ENCODE peak calls at places on chromosomes 2 and 18, in eight cellular contexts. One of them, this sample, is unnamed.

GRCh38 chr2:17539596-17539992 is 902 bp upstream of the VSNL1 start:
- DNase-seq in fibroblast of pulmonary artery: peak; percentile 18
- DNase-seq in hepatocyte: peak; percentile 28
- DNase-seq in fibroblast of lung: peak; percentile 58
- DNase-seq in ovary: no peak
- DNase-seq in AG10803: peak; percentile 24
- DNase-seq in left ventricle myocardium inferior: peak; percentile 20
- DNase-seq in colonic mucosa: peak; percentile 79
- DNase-seq in this sample: peak; percentile 27

GRCh38 chr2:234725528-234726264 is 226.1 kb upstream of the SH3BP4 start:
- DNase-seq in AG10803: peak; percentile 63
- DNase-seq in colonic mucosa: peak; percentile 62
- DNase-seq in fibroblast of pulmonary artery: peak; percentile 19
- DNase-seq in left ventricle myocardium inferior: no peak
- DNase-seq in fibroblast of lung: no peak
- DNase-seq in hepatocyte: no peak
- DNase-seq in ovary: no peak
- DNase-seq in this sample: no peak

GRCh38 chr2:71863338-71863737 is 284.3 kb downstream of the CYP26B1 start:
- DNase-seq in left ventricle myocardium inferior: no peak
- DNase-seq in colonic mucosa: no peak
- DNase-seq in fibroblast of pulmonary artery: no peak
- DNase-seq in ovary: no peak
- DNase-seq in hepatocyte: peak; percentile 23
- DNase-seq in fibroblast of lung: no peak
- DNase-seq in AG10803: no peak
- DNase-seq in this sample: no peak

GRCh38 chr2:190184460-190184859 is 121.9 kb upstream of the MSTN start:
- DNase-seq in colonic mucosa: no peak
- DNase-seq in hepatocyte: no peak
- DNase-seq in AG10803: no peak
- DNase-seq in left ventricle myocardium inferior: no peak
- DNase-seq in ovary: no peak
- DNase-seq in fibroblast of lung: no peak
- DNase-seq in fibroblast of pulmonary artery: no peak
- DNase-seq in this sample: no peak

GRCh38 chr2:148007219-148007900 is 13.2 kb downstream of the ORC4 start:
- DNase-seq in colonic mucosa: no peak
- DNase-seq in hepatocyte: no peak
- DNase-seq in ovary: no peak
- DNase-seq in AG10803: no peak
- DNase-seq in left ventricle myocardium inferior: no peak
- DNase-seq in fibroblast of pulmonary artery: no peak
- DNase-seq in fibroblast of lung: no peak
- DNase-seq in this sample: no peak

GRCh38 chr2:225660262-225661091 is 261.0 kb downstream of the NYAP2 start:
- DNase-seq in left ventricle myocardium inferior: peak; percentile 59
- DNase-seq in ovary: peak; percentile 69
- DNase-seq in AG10803: peak; percentile 64
- DNase-seq in colonic mucosa: peak; percentile 76
- DNase-seq in fibroblast of lung: peak; percentile 71
- DNase-seq in hepatocyte: peak; percentile 85
- DNase-seq in fibroblast of pulmonary artery: peak; percentile 74
- DNase-seq in this sample: peak; percentile 76

GRCh38 chr2:188974184-188974583 is at the start of gene COL3A1:
- DNase-seq in AG10803: peak; percentile 81
- DNase-seq in fibroblast of pulmonary artery: peak; percentile 95
- DNase-seq in hepatocyte: peak; percentile 78
- DNase-seq in left ventricle myocardium inferior: peak; percentile 39
- DNase-seq in ovary: peak; percentile 56
- DNase-seq in colonic mucosa: peak; percentile 37
- DNase-seq in fibroblast of lung: peak; percentile 93
- DNase-seq in this sample: no peak

GRCh38 chr18:23847321-23847986 is 158.2 kb downstream of the LAMA3 start:
- DNase-seq in colonic mucosa: no peak
- DNase-seq in left ventricle myocardium inferior: no peak
- DNase-seq in ovary: no peak
- DNase-seq in AG10803: no peak
- DNase-seq in hepatocyte: no peak
- DNase-seq in fibroblast of lung: no peak
- DNase-seq in fibroblast of pulmonary artery: no peak
- DNase-seq in this sample: no peak

GRCh38 chr2:235685024-235685721 is 191.3 kb downstream of the AGAP1 start:
- DNase-seq in fibroblast of pulmonary artery: peak; percentile 33
- DNase-seq in fibroblast of lung: no peak
- DNase-seq in left ventricle myocardium inferior: no peak
- DNase-seq in ovary: no peak
- DNase-seq in AG10803: peak; percentile 25
- DNase-seq in colonic mucosa: no peak
- DNase-seq in hepatocyte: no peak
- DNase-seq in this sample: no peak

GRCh38 chr18:51054764-51055163 is 24.8 kb downstream of the SMAD4 start:
- DNase-seq in fibroblast of lung: no peak
- DNase-seq in left ventricle myocardium inferior: no peak
- DNase-seq in colonic mucosa: no peak
- DNase-seq in fibroblast of pulmonary artery: no peak
- DNase-seq in AG10803: peak; percentile 64
- DNase-seq in ovary: no peak
- DNase-seq in hepatocyte: no peak
- DNase-seq in this sample: no peak

GRCh38 chr2:26414291-26414690 is 12.6 kb downstream of the DRC1 start:
- DNase-seq in fibroblast of pulmonary artery: no peak
- DNase-seq in left ventricle myocardium inferior: no peak
- DNase-seq in hepatocyte: no peak
- DNase-seq in colonic mucosa: no peak
- DNase-seq in ovary: no peak
- DNase-seq in fibroblast of lung: no peak
- DNase-seq in AG10803: no peak
- DNase-seq in this sample: no peak

GRCh38 chr2:177616731-177617130 is 224.2 kb downstream of the AGPS start:
- DNase-seq in left ventricle myocardium inferior: no peak
- DNase-seq in colonic mucosa: no peak
- DNase-seq in fibroblast of lung: no peak
- DNase-seq in fibroblast of pulmonary artery: no peak
- DNase-seq in ovary: no peak
- DNase-seq in AG10803: no peak
- DNase-seq in hepatocyte: no peak
- DNase-seq in this sample: no peak

GRCh38 chr18:72895548-72895947 is 27.8 kb upstream of the NETO1 start:
- DNase-seq in ovary: no peak
- DNase-seq in hepatocyte: no peak
- DNase-seq in AG10803: no peak
- DNase-seq in fibroblast of pulmonary artery: no peak
- DNase-seq in colonic mucosa: no peak
- DNase-seq in left ventricle myocardium inferior: no peak
- DNase-seq in fibroblast of lung: no peak
- DNase-seq in this sample: no peak

GRCh38 chr2:193382583-193382982 is 1187.8 kb upstream of the TMEFF2 start:
- DNase-seq in hepatocyte: no peak
- DNase-seq in fibroblast of pulmonary artery: no peak
- DNase-seq in colonic mucosa: no peak
- DNase-seq in fibroblast of lung: no peak
- DNase-seq in left ventricle myocardium inferior: no peak
- DNase-seq in AG10803: no peak
- DNase-seq in ovary: no peak
- DNase-seq in this sample: no peak

GRCh38 chr2:151175857-151176256 is 85.8 kb downstream of the RBM43 start:
- DNase-seq in fibroblast of pulmonary artery: no peak
- DNase-seq in colonic mucosa: no peak
- DNase-seq in ovary: no peak
- DNase-seq in AG10803: no peak
- DNase-seq in fibroblast of lung: no peak
- DNase-seq in left ventricle myocardium inferior: no peak
- DNase-seq in hepatocyte: no peak
- DNase-seq in this sample: no peak

GRCh38 chr2:95012881-95013550 is 12.5 kb upstream of the MAL start:
- DNase-seq in colonic mucosa: no peak
- DNase-seq in ovary: no peak
- DNase-seq in left ventricle myocardium inferior: no peak
- DNase-seq in hepatocyte: no peak
- DNase-seq in fibroblast of pulmonary artery: no peak
- DNase-seq in AG10803: peak; percentile 5
- DNase-seq in fibroblast of lung: no peak
- DNase-seq in this sample: no peak

GRCh38 chr2:160353166-160353565 is 140.4 kb downstream of the RBMS1 start:
- DNase-seq in fibroblast of pulmonary artery: no peak
- DNase-seq in fibroblast of lung: no peak
- DNase-seq in left ventricle myocardium inferior: no peak
- DNase-seq in colonic mucosa: no peak
- DNase-seq in hepatocyte: no peak
- DNase-seq in AG10803: no peak
- DNase-seq in ovary: no peak
- DNase-seq in this sample: no peak

GRCh38 chr18:79393626-79394401 is 1.9 kb upstream of the NFATC1 start:
- DNase-seq in hepatocyte: peak; percentile 89
- DNase-seq in AG10803: peak; percentile 88
- DNase-seq in fibroblast of pulmonary artery: peak; percentile 94
- DNase-seq in colonic mucosa: peak; percentile 79
- DNase-seq in left ventricle myocardium inferior: peak; percentile 96
- DNase-seq in ovary: peak; percentile 96
- DNase-seq in fibroblast of lung: peak; percentile 75
- DNase-seq in this sample: peak; percentile 86

GRCh38 chr18:59101830-59102414 is 37.8 kb upstream of the SEC11C start:
- DNase-seq in AG10803: no peak
- DNase-seq in hepatocyte: no peak
- DNase-seq in fibroblast of lung: no peak
- DNase-seq in left ventricle myocardium inferior: no peak
- DNase-seq in ovary: no peak
- DNase-seq in colonic mucosa: no peak
- DNase-seq in fibroblast of pulmonary artery: no peak
- DNase-seq in this sample: no peak

GRCh38 chr2:107376910-107377309 is 449.8 kb upstream of the RGPD4 start:
- DNase-seq in fibroblast of pulmonary artery: no peak
- DNase-seq in ovary: no peak
- DNase-seq in colonic mucosa: no peak
- DNase-seq in hepatocyte: no peak
- DNase-seq in left ventricle myocardium inferior: no peak
- DNase-seq in AG10803: no peak
- DNase-seq in fibroblast of lung: no peak
- DNase-seq in this sample: no peak

GRCh38 chr2:86370579-86370978 is 33.2 kb upstream of the REEP1 start:
- DNase-seq in fibroblast of lung: no peak
- DNase-seq in colonic mucosa: no peak
- DNase-seq in ovary: no peak
- DNase-seq in hepatocyte: no peak
- DNase-seq in fibroblast of pulmonary artery: no peak
- DNase-seq in left ventricle myocardium inferior: no peak
- DNase-seq in AG10803: no peak
- DNase-seq in this sample: no peak
- TF ChIP-seq CTCF in fibroblast of lung: no peak
- TF ChIP-seq CTCF in colonic mucosa: no peak
- TF ChIP-seq CTCF in ovary: no peak
- TF ChIP-seq CTCF in hepatocyte: no peak
- TF ChIP-seq CTCF in fibroblast of pulmonary artery: no peak
- TF ChIP-seq CTCF in left ventricle myocardium inferior: no peak
- TF ChIP-seq CTCF in AG10803: no peak
- TF ChIP-seq CTCF in this sample: no peak

GRCh38 chr2:201273330-201273983 is 13.1 kb downstream of the CASP8 start:
- DNase-seq in colonic mucosa: no peak
- DNase-seq in ovary: no peak
- DNase-seq in left ventricle myocardium inferior: no peak
- DNase-seq in AG10803: no peak
- DNase-seq in fibroblast of lung: no peak
- DNase-seq in hepatocyte: no peak
- DNase-seq in fibroblast of pulmonary artery: no peak
- DNase-seq in this sample: no peak

GRCh38 chr2:201269764-201270163 is 9.4 kb downstream of the CASP8 start:
- DNase-seq in AG10803: no peak
- DNase-seq in left ventricle myocardium inferior: no peak
- DNase-seq in colonic mucosa: no peak
- DNase-seq in fibroblast of lung: no peak
- DNase-seq in fibroblast of pulmonary artery: no peak
- DNase-seq in ovary: no peak
- DNase-seq in hepatocyte: no peak
- DNase-seq in this sample: no peak

GRCh38 chr2:201267278-201268030 is 7.1 kb downstream of the CASP8 start:
- DNase-seq in colonic mucosa: no peak
- DNase-seq in AG10803: no peak
- DNase-seq in left ventricle myocardium inferior: no peak
- DNase-seq in fibroblast of lung: no peak
- DNase-seq in ovary: no peak
- DNase-seq in fibroblast of pulmonary artery: no peak
- DNase-seq in hepatocyte: no peak
- DNase-seq in this sample: no peak

GRCh38 chr2:201271917-201272316 is 11.6 kb downstream of the CASP8 start:
- DNase-seq in left ventricle myocardium inferior: no peak
- DNase-seq in fibroblast of pulmonary artery: no peak
- DNase-seq in AG10803: no peak
- DNase-seq in colonic mucosa: no peak
- DNase-seq in fibroblast of lung: no peak
- DNase-seq in ovary: no peak
- DNase-seq in hepatocyte: no peak
- DNase-seq in this sample: no peak

GRCh38 chr2:201270293-201271001 is 10.1 kb downstream of the CASP8 start:
- DNase-seq in fibroblast of pulmonary artery: no peak
- DNase-seq in left ventricle myocardium inferior: no peak
- DNase-seq in hepatocyte: no peak
- DNase-seq in ovary: no peak
- DNase-seq in AG10803: no peak
- DNase-seq in colonic mucosa: no peak
- DNase-seq in fibroblast of lung: no peak
- DNase-seq in this sample: no peak
- TF ChIP-seq CTCF in fibroblast of pulmonary artery: no peak
- TF ChIP-seq CTCF in left ventricle myocardium inferior: no peak
- TF ChIP-seq CTCF in hepatocyte: no peak
- TF ChIP-seq CTCF in ovary: no peak
- TF ChIP-seq CTCF in AG10803: no peak
- TF ChIP-seq CTCF in colonic mucosa: no peak
- TF ChIP-seq CTCF in fibroblast of lung: no peak
- TF ChIP-seq CTCF in this sample: peak; percentile 40

DNA sequence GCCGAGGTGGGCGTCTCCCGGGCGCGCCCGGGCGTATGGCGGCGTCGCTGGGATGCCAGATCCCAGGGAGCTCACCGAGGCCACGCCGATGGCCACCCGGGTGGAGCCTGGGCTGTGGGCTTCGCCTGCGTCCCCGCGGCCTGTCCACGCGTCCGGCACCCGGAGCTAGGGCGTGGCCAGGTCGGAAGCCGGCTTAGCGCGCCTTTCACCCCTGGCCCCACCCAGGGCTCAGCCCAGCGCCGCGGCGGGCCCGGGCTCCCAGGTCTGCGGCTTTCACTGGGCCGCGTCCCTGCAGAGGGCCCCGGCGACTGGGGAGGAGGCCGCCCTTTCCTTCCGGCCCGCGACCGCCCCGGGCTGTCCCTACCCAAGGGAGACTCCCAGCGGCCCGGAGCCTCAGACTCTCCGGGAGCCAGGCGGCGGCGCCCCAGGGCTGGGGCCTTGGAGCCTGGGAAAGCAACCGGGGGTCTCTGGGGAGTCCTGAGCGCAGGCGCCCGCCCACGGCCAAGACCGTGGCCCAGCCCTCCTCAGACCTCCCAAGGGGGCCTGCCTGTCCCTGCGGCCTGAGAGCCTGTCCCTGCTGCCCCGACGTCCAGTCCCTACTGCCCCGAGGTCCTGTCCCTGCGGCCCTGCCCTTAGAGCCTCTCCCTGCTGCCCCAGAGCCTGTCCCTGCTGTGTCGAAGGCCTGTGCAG is 36.3 kb upstream of the ITM2C start:
- DNase-seq in fibroblast of lung: no peak
- DNase-seq in AG10803: no peak
- DNase-seq in left ventricle myocardium inferior: peak; percentile 49
- DNase-seq in colonic mucosa: peak; percentile 56
- DNase-seq in fibroblast of pulmonary artery: no peak
- DNase-seq in ovary: no peak
- DNase-seq in hepatocyte: no peak
- DNase-seq in this sample: no peak
- TF ChIP-seq CTCF in fibroblast of lung: no peak
- TF ChIP-seq CTCF in AG10803: no peak
- TF ChIP-seq CTCF in left ventricle myocardium inferior: no peak
- TF ChIP-seq CTCF in colonic mucosa: no peak
- TF ChIP-seq CTCF in fibroblast of pulmonary artery: no peak
- TF ChIP-seq CTCF in ovary: no peak
- TF ChIP-seq CTCF in hepatocyte: no peak
- TF ChIP-seq CTCF in this sample: no peak

GRCh38 chr18:62033207-62033606 is 140.4 kb upstream of the RNF152 start:
- DNase-seq in fibroblast of pulmonary artery: no peak
- DNase-seq in ovary: no peak
- DNase-seq in hepatocyte: no peak
- DNase-seq in AG10803: no peak
- DNase-seq in left ventricle myocardium inferior: no peak
- DNase-seq in fibroblast of lung: no peak
- DNase-seq in colonic mucosa: no peak
- DNase-seq in this sample: no peak
- TF ChIP-seq CTCF in fibroblast of pulmonary artery: no peak
- TF ChIP-seq CTCF in ovary: no peak
- TF ChIP-seq CTCF in hepatocyte: no peak
- TF ChIP-seq CTCF in AG10803: no peak
- TF ChIP-seq CTCF in left ventricle myocardium inferior: no peak
- TF ChIP-seq CTCF in fibroblast of lung: no peak
- TF ChIP-seq CTCF in colonic mucosa: no peak
- TF ChIP-seq CTCF in this sample: no peak